ENCODE peak calls at places on chromosome 22, in seven cellular contexts. Y is K562, Q is HepG2, D is HCT116, L is H1, K is SK-N-SH, U is GM12878. F is an unnamed sample.

GRCh38 chr22:38788417-38788816 is 5.5 kb downstream of the DNAL4 start:
- DNase-seq in L (no peak), Y (no peak), D (no peak), Q (no peak), K (peak), U (no peak), F (no peak)

GRCh38 chr22:19970479-19971275 is 29.1 kb upstream of the TXNRD2 start:
- DNase-seq in Y (peak), Q (peak), K (peak), U (no peak), L (no peak), D (no peak), F (peak)

GRCh38 chr22:49561338-49561737 is 266.3 kb downstream of the BRD1 start:
- DNase-seq in L (no peak), D (no peak), Q (no peak), U (no peak), Y (no peak), K (no peak), F (no peak)

GRCh38 chr22:32416556-32417085 is 4.6 kb upstream of the RTCB start:
- DNase-seq in Q (no peak), L (no peak), K (no peak), D (no peak), U (no peak), Y (no peak), F (no peak)

GRCh38 chr22:35971418-35972119 is 57.1 kb downstream of the RBFOX2 start:
- DNase-seq in Y (no peak), U (no peak), K (peak), D (no peak), Q (peak), L (no peak), F (no peak)

GRCh38 chr22:44707178-44707577 is 5.2 kb downstream of the PRR5 start:
- DNase-seq in Q (no peak), K (no peak), U (no peak), D (no peak), Y (no peak), L (no peak), F (no peak)

GRCh38 chr22:42399315-42400271 is 32.6 kb downstream of the NFAM1 start:
- DNase-seq in Y (peak), K (peak), L (no peak), D (no peak), U (no peak), Q (no peak), F (no peak)

GRCh38 chr22:21041937-21042336 is 3.8 kb upstream of the LRRC74B start:
- DNase-seq in Y (no peak), K (no peak), U (no peak), D (no peak), Q (no peak), L (no peak), F (no peak)

GRCh38 chr22:40729284-40729683 is 50.0 kb downstream of the MCHR1 start:
- DNase-seq in Q (no peak), D (no peak), Y (no peak), K (no peak), L (no peak), U (no peak), F (no peak)
- TF ChIP-seq JUND in Q (no peak), D (no peak), Y (no peak), K (no peak), L (no peak), U (no peak), F (no peak)

GRCh38 chr22:27994481-27995331 is 75.7 kb upstream of the PITPNB start:
- DNase-seq in U (no peak), Q (no peak), L (no peak), K (no peak), D (no peak), Y (no peak), F (no peak)

GRCh38 chr22:27996529-27996925 is 77.5 kb upstream of the PITPNB start:
- DNase-seq in Q (no peak), U (no peak), Y (no peak), D (no peak), L (no peak), K (no peak), F (no peak)

GRCh38 chr22:27997538-27997937 is 78.5 kb upstream of the PITPNB start:
- DNase-seq in L (no peak), U (no peak), D (no peak), Q (no peak), Y (no peak), K (no peak), F (no peak)

GRCh38 chr22:27996981-27997380 is 77.9 kb upstream of the PITPNB start:
- DNase-seq in Y (no peak), D (no peak), U (no peak), Q (no peak), L (no peak), K (no peak), F (no peak)

GRCh38 chr22:27995801-27996528 is 76.9 kb upstream of the PITPNB start:
- DNase-seq in U (no peak), D (no peak), K (no peak), L (no peak), Q (no peak), Y (no peak), F (no peak)
- TF ChIP-seq JUND in U (no peak), D (no peak), K (no peak), L (no peak), Q (no peak), Y (no peak), F (no peak)

GRCh38 chr22:23836692-23837495 is 1.9 kb downstream of the DERL3 start:
- DNase-seq in U (no peak), K (peak), D (no peak), Q (no peak), Y (no peak), L (no peak), F (no peak)

GRCh38 chr22:23836281-23836680 is 2.5 kb downstream of the DERL3 start:
- DNase-seq in Y (no peak), Q (no peak), L (no peak), U (no peak), K (peak), D (no peak), F (no peak)

GRCh38 chr22:23834830-23835772 is 3.7 kb downstream of the DERL3 start:
- DNase-seq in L (no peak), Y (no peak), U (no peak), D (no peak), Q (no peak), K (peak), F (no peak)

GRCh38 chr22:23834406-23834805 is 4.4 kb downstream of the DERL3 start:
- DNase-seq in K (peak), Q (no peak), U (no peak), D (no peak), Y (no peak), L (no peak), F (no peak)

DNA sequence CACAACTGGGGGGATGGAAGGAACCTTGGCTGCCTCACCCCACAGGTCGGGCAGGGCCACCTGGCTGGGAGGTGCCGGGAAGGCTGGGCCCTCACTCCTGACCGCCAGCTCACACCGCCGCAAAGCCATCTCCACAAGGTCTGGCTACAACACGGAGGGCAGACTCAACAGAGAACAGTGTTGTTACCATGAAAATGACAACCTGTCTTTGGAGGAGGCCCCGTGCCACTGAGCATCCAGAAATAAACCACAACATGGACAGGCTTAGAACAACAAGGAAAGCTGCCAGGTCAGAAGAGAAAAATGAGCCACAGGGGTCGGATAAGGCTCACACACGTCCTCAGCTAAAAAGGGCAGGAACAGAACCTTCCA is 3.0 kb downstream of the DERL3 start:
- DNase-seq in D (no peak), U (no peak), K (peak), Q (no peak), L (no peak), Y (no peak), F (no peak)
- TF ChIP-seq JUND in D (no peak), U (no peak), K (no peak), Q (no peak), L (no peak), Y (no peak), F (no peak)

DNA sequence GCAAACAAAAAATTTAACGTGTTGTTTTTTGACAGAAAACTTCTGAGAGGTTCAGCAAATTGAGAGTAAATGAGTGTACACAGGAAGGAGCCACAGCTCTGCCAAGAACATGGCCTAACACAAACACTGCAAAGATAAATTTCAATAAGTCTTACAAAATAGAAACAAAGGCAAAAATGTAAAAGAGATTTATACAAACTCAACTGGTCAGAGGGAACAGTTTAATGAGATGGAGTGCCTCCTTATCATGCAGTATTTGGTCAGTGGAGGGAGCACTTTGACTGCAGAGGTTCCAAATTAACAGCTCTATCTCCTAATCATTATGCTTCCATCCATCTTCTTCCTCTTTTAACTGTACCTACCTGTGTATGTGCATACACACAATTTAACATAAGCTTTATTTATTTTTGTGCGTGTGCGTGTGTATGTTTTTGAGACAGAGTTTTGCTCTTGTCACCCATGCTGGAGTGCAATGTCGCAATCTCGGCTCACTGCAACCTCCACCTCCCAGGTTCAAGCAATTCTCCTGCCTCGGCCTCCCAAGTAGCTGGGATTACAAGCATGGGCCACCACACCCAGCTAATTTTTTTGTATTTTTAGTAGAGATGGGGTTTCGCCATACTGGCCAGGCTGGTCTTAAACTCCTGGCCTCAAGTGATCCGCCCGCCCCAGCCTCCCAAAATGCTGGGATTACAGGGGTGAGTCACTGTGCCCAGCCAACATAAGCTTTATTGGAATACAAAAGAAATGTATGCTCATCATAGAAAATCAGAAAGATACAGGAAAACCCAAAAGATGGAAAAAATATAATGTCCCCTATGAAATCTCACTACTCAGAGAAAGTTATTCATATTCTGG is 111.9 kb downstream of the MRTFA start:
- DNase-seq in L (no peak), K (no peak), U (no peak), D (no peak), Q (peak), Y (peak), F (peak)
- TF ChIP-seq JUND in L (no peak), K (no peak), U (no peak), D (no peak), Q (no peak), Y (no peak), F (no peak)